ENCODE peak calls at places on chromosomes 6 and 20, in nine cellular contexts. One of them, this sample, is unnamed.

GRCh38 chr6:89387516-89388222 is 24.4 kb downstream of the RRAGD start:
- DNase-seq in neural progenitor cell: no peak
- DNase-seq in progenitor cell of endocrine pancreas: no peak
- DNase-seq in epithelial cell of esophagus: no peak
- DNase-seq in IMR-90: no peak
- DNase-seq in uterus: no peak
- DNase-seq in AG10803: no peak
- DNase-seq in endothelial cell: no peak
- DNase-seq in ovary: no peak
- DNase-seq in this sample: no peak

GRCh38 chr6:42030585-42031506 is 19.5 kb upstream of the TAF8 start:
- DNase-seq in progenitor cell of endocrine pancreas: no peak
- DNase-seq in endothelial cell: no peak
- DNase-seq in AG10803: no peak
- DNase-seq in IMR-90: no peak
- DNase-seq in ovary: peak; percentile 72
- DNase-seq in epithelial cell of esophagus: no peak
- DNase-seq in neural progenitor cell: peak; percentile 34
- DNase-seq in uterus: no peak
- DNase-seq in this sample: peak; percentile 70

GRCh38 chr20:41177636-41178035 is 40.3 kb downstream of the PLCG1 start:
- DNase-seq in neural progenitor cell: no peak
- DNase-seq in progenitor cell of endocrine pancreas: no peak
- DNase-seq in endothelial cell: no peak
- DNase-seq in ovary: peak; percentile 46
- DNase-seq in epithelial cell of esophagus: peak; percentile 86
- DNase-seq in AG10803: peak; percentile 98
- DNase-seq in IMR-90: peak; percentile 87
- DNase-seq in uterus: peak; percentile 59
- DNase-seq in this sample: peak; percentile 78

GRCh38 chr20:32823737-32824588 is 4.2 kb downstream of the MAPRE1 start:
- DNase-seq in uterus: no peak
- DNase-seq in IMR-90: peak; percentile 22
- DNase-seq in epithelial cell of esophagus: no peak
- DNase-seq in progenitor cell of endocrine pancreas: no peak
- DNase-seq in AG10803: peak; percentile 67
- DNase-seq in endothelial cell: no peak
- DNase-seq in ovary: no peak
- DNase-seq in neural progenitor cell: no peak
- DNase-seq in this sample: peak; percentile 63

GRCh38 chr20:63895886-63896135 is 885 bp downstream of the DNAJC5 start:
- DNase-seq in endothelial cell: no peak
- DNase-seq in AG10803: peak; percentile 8
- DNase-seq in uterus: no peak
- DNase-seq in epithelial cell of esophagus: peak; percentile 78
- DNase-seq in ovary: no peak
- DNase-seq in neural progenitor cell: peak; percentile 33
- DNase-seq in IMR-90: peak; percentile 20
- DNase-seq in progenitor cell of endocrine pancreas: no peak
- DNase-seq in this sample: peak; percentile 47

GRCh38 chr6:152380993-152381898 is 255.9 kb downstream of the SYNE1 start:
- DNase-seq in epithelial cell of esophagus: peak; percentile 56
- DNase-seq in AG10803: peak; percentile 99
- DNase-seq in IMR-90: peak; percentile 97
- DNase-seq in endothelial cell: peak; percentile 11
- DNase-seq in neural progenitor cell: peak; percentile 54
- DNase-seq in progenitor cell of endocrine pancreas: peak; percentile 30
- DNase-seq in uterus: peak; percentile 87
- DNase-seq in ovary: peak; percentile 82
- DNase-seq in this sample: peak; percentile 98

GRCh38 chr20:11207749-11208502 is 534.1 kb upstream of the JAG1 start:
- DNase-seq in epithelial cell of esophagus: peak; percentile 92
- DNase-seq in uterus: no peak
- DNase-seq in progenitor cell of endocrine pancreas: no peak
- DNase-seq in ovary: no peak
- DNase-seq in AG10803: peak; percentile 72
- DNase-seq in endothelial cell: no peak
- DNase-seq in neural progenitor cell: no peak
- DNase-seq in IMR-90: peak; percentile 44
- DNase-seq in this sample: peak; percentile 32

GRCh38 chr20:53692465-53693067 is 98.9 kb upstream of the ZNF217 start:
- DNase-seq in uterus: no peak
- DNase-seq in ovary: no peak
- DNase-seq in progenitor cell of endocrine pancreas: no peak
- DNase-seq in endothelial cell: no peak
- DNase-seq in epithelial cell of esophagus: peak; percentile 63
- DNase-seq in neural progenitor cell: no peak
- DNase-seq in AG10803: peak; percentile 96
- DNase-seq in IMR-90: peak; percentile 86
- DNase-seq in this sample: no peak

GRCh38 chr6:85006362-85006761 is 242.0 kb upstream of the TBX18 start:
- DNase-seq in ovary: no peak
- DNase-seq in epithelial cell of esophagus: no peak
- DNase-seq in progenitor cell of endocrine pancreas: no peak
- DNase-seq in endothelial cell: no peak
- DNase-seq in IMR-90: no peak
- DNase-seq in uterus: no peak
- DNase-seq in AG10803: no peak
- DNase-seq in neural progenitor cell: peak; percentile 57
- DNase-seq in this sample: peak; percentile 54

GRCh38 chr6:141667580-141668309 is 465.0 kb upstream of the GJE1 start:
- DNase-seq in progenitor cell of endocrine pancreas: no peak
- DNase-seq in uterus: no peak
- DNase-seq in neural progenitor cell: peak; percentile 2
- DNase-seq in AG10803: peak; percentile 18
- DNase-seq in endothelial cell: no peak
- DNase-seq in ovary: no peak
- DNase-seq in epithelial cell of esophagus: peak; percentile 86
- DNase-seq in IMR-90: peak; percentile 61
- DNase-seq in this sample: peak; percentile 13

GRCh38 chr20:46990017-46990810 is 95.6 kb downstream of the EYA2 start:
- DNase-seq in neural progenitor cell: peak; percentile 78
- DNase-seq in endothelial cell: no peak
- DNase-seq in progenitor cell of endocrine pancreas: no peak
- DNase-seq in ovary: no peak
- DNase-seq in epithelial cell of esophagus: peak; percentile 50
- DNase-seq in IMR-90: no peak
- DNase-seq in AG10803: peak; percentile 3
- DNase-seq in uterus: no peak
- DNase-seq in this sample: no peak

GRCh38 chr6:119079288-119079809 is 885 bp upstream of the FAM184A start:
- DNase-seq in epithelial cell of esophagus: peak; percentile 60
- DNase-seq in AG10803: peak; percentile 19
- DNase-seq in endothelial cell: no peak
- DNase-seq in neural progenitor cell: no peak
- DNase-seq in ovary: no peak
- DNase-seq in progenitor cell of endocrine pancreas: no peak
- DNase-seq in uterus: peak; percentile 19
- DNase-seq in IMR-90: peak; percentile 54
- DNase-seq in this sample: peak; percentile 74

GRCh38 chr20:54618412-54618811 is 143.0 kb downstream of the DOK5 start:
- DNase-seq in epithelial cell of esophagus: no peak
- DNase-seq in neural progenitor cell: no peak
- DNase-seq in endothelial cell: no peak
- DNase-seq in ovary: no peak
- DNase-seq in AG10803: no peak
- DNase-seq in IMR-90: no peak
- DNase-seq in uterus: no peak
- DNase-seq in progenitor cell of endocrine pancreas: no peak
- DNase-seq in this sample: no peak

GRCh38 chr6:28408076-28408802 is 8.7 kb upstream of the ZSCAN12 start:
- DNase-seq in IMR-90: peak; percentile 17
- DNase-seq in AG10803: no peak
- DNase-seq in neural progenitor cell: no peak
- DNase-seq in endothelial cell: no peak
- DNase-seq in uterus: no peak
- DNase-seq in progenitor cell of endocrine pancreas: no peak
- DNase-seq in ovary: no peak
- DNase-seq in epithelial cell of esophagus: peak; percentile 70
- DNase-seq in this sample: peak; percentile 23

GRCh38 chr20:58722877-58723627 is 30.5 kb downstream of the NPEPL1 start:
- DNase-seq in ovary: no peak
- DNase-seq in uterus: no peak
- DNase-seq in progenitor cell of endocrine pancreas: no peak
- DNase-seq in IMR-90: no peak
- DNase-seq in AG10803: no peak
- DNase-seq in epithelial cell of esophagus: no peak
- DNase-seq in endothelial cell: no peak
- DNase-seq in neural progenitor cell: no peak
- DNase-seq in this sample: no peak

GRCh38 chr6:77566235-77566634 is 86.6 kb upstream of the MEI4 start:
- DNase-seq in IMR-90: no peak
- DNase-seq in neural progenitor cell: no peak
- DNase-seq in AG10803: no peak
- DNase-seq in progenitor cell of endocrine pancreas: no peak
- DNase-seq in endothelial cell: no peak
- DNase-seq in epithelial cell of esophagus: no peak
- DNase-seq in ovary: no peak
- DNase-seq in uterus: no peak
- DNase-seq in this sample: no peak

DNA sequence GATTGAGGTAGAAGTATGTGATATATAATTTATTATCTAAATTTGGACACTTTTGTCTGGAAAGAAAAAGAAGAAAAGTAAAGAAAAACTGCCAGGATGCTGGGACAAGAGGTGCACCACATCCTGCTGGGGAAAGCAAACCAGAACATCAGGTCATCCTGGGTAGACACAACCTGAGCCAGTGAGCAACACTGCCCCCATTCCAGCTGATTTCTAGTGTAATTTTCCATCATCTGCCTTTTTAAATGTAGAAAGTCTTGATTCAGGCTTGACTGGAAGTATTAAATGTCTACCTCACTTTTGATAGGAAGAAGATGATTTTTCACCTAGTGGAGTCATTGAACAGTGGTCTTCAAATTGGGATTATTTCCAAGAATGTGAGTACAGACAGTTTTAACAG is 1164.5 kb upstream of the CITED2 start:
- DNase-seq in AG10803: peak; percentile 65
- DNase-seq in uterus: no peak
- DNase-seq in endothelial cell: no peak
- DNase-seq in IMR-90: peak; percentile 19
- DNase-seq in progenitor cell of endocrine pancreas: no peak
- DNase-seq in epithelial cell of esophagus: peak; percentile 33
- DNase-seq in neural progenitor cell: no peak
- DNase-seq in ovary: no peak
- DNase-seq in this sample: peak; percentile 66
- TF ChIP-seq CTCF in AG10803: peak; percentile 26
- TF ChIP-seq CTCF in uterus: no peak
- TF ChIP-seq CTCF in endothelial cell: no peak
- TF ChIP-seq CTCF in IMR-90: peak; percentile 5
- TF ChIP-seq CTCF in progenitor cell of endocrine pancreas: no peak
- TF ChIP-seq CTCF in epithelial cell of esophagus: no peak
- TF ChIP-seq CTCF in neural progenitor cell: no peak
- TF ChIP-seq CTCF in ovary: no peak
- TF ChIP-seq CTCF in this sample: peak; percentile 13

GRCh38 chr6:43772571-43773049 is 2.6 kb downstream of the VEGFA start:
- DNase-seq in epithelial cell of esophagus: no peak
- DNase-seq in progenitor cell of endocrine pancreas: peak; percentile 32
- DNase-seq in ovary: no peak
- DNase-seq in endothelial cell: no peak
- DNase-seq in uterus: no peak
- DNase-seq in neural progenitor cell: peak; percentile 80
- DNase-seq in AG10803: no peak
- DNase-seq in IMR-90: no peak
- DNase-seq in this sample: peak; percentile 22
- TF ChIP-seq CTCF in epithelial cell of esophagus: no peak
- TF ChIP-seq CTCF in progenitor cell of endocrine pancreas: peak; percentile 28
- TF ChIP-seq CTCF in ovary: no peak
- TF ChIP-seq CTCF in endothelial cell: no peak
- TF ChIP-seq CTCF in uterus: no peak
- TF ChIP-seq CTCF in neural progenitor cell: peak; percentile 30
- TF ChIP-seq CTCF in AG10803: peak; percentile 22
- TF ChIP-seq CTCF in IMR-90: no peak
- TF ChIP-seq CTCF in this sample: peak; percentile 30

GRCh38 chr6:26122793-26123674 is 35.8 kb downstream of the HFE start:
- DNase-seq in IMR-90: peak; percentile 99
- DNase-seq in endothelial cell: peak; percentile 70
- DNase-seq in progenitor cell of endocrine pancreas: peak; percentile 65
- DNase-seq in AG10803: peak; percentile 99
- DNase-seq in uterus: peak; percentile 98
- DNase-seq in epithelial cell of esophagus: peak; percentile 98
- DNase-seq in neural progenitor cell: peak; percentile 93
- DNase-seq in ovary: peak; percentile 87
- DNase-seq in this sample: peak; percentile 99
- TF ChIP-seq CTCF in IMR-90: no peak
- TF ChIP-seq CTCF in endothelial cell: no peak
- TF ChIP-seq CTCF in progenitor cell of endocrine pancreas: no peak
- TF ChIP-seq CTCF in AG10803: peak; percentile 3
- TF ChIP-seq CTCF in uterus: no peak
- TF ChIP-seq CTCF in epithelial cell of esophagus: no peak
- TF ChIP-seq CTCF in neural progenitor cell: no peak
- TF ChIP-seq CTCF in ovary: no peak
- TF ChIP-seq CTCF in this sample: no peak

GRCh38 chr6:13152804-13153203 is 175.5 kb downstream of the TBC1D7 start:
- DNase-seq in uterus: no peak
- DNase-seq in ovary: no peak
- DNase-seq in epithelial cell of esophagus: no peak
- DNase-seq in AG10803: no peak
- DNase-seq in IMR-90: no peak
- DNase-seq in endothelial cell: no peak
- DNase-seq in progenitor cell of endocrine pancreas: no peak
- DNase-seq in neural progenitor cell: peak; percentile 92
- DNase-seq in this sample: no peak

GRCh38 chr6:13146429-13146828 is 181.9 kb downstream of the TBC1D7 start:
- DNase-seq in uterus: no peak
- DNase-seq in epithelial cell of esophagus: no peak
- DNase-seq in endothelial cell: no peak
- DNase-seq in progenitor cell of endocrine pancreas: no peak
- DNase-seq in ovary: no peak
- DNase-seq in neural progenitor cell: no peak
- DNase-seq in AG10803: no peak
- DNase-seq in IMR-90: no peak
- DNase-seq in this sample: no peak

GRCh38 chr6:13142611-13143010 is 185.7 kb downstream of the TBC1D7 start:
- DNase-seq in epithelial cell of esophagus: no peak
- DNase-seq in neural progenitor cell: no peak
- DNase-seq in progenitor cell of endocrine pancreas: no peak
- DNase-seq in IMR-90: no peak
- DNase-seq in uterus: no peak
- DNase-seq in AG10803: no peak
- DNase-seq in endothelial cell: no peak
- DNase-seq in ovary: no peak
- DNase-seq in this sample: no peak

DNA sequence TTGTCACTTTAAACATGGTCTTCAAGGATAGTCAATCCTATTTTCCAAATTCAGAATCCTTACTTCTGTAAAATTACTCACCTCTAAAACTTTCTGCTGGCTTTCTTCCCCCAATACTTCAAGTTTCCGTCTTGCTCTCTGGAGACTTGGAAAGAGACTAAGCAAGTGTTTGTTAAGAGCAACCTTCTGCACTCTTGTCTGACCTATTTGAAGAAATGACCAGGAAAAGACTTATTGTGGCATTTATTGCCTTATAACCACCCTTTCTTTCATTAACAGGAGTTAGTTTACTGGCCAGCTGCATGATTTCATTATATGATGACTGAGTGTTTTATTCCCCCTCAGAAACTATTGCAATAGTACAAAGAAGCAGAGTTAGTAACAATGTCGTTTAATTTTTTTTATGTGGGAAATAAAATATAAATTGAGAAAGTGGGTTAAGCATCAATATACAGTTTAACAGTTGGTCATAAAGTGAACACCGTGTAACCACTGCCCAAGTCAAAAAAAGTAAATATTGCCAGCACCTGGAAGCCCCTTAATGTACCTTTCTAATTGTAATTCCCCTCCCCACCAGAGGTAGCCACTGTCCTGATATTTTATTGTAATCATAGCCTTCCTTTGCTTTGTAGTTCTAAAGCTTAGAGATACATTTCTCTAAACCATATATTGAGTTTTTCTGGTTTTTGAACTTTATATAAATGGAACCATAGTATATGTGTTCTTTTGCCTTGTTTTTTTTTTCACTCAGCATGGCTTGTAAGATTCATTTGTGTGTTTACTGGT is 180.7 kb downstream of the TBC1D7 start:
- DNase-seq in progenitor cell of endocrine pancreas: no peak
- DNase-seq in IMR-90: no peak
- DNase-seq in epithelial cell of esophagus: no peak
- DNase-seq in ovary: no peak
- DNase-seq in uterus: no peak
- DNase-seq in neural progenitor cell: no peak
- DNase-seq in endothelial cell: no peak
- DNase-seq in AG10803: peak; percentile 6
- DNase-seq in this sample: no peak
- TF ChIP-seq CTCF in progenitor cell of endocrine pancreas: no peak
- TF ChIP-seq CTCF in IMR-90: no peak
- TF ChIP-seq CTCF in epithelial cell of esophagus: no peak
- TF ChIP-seq CTCF in ovary: no peak
- TF ChIP-seq CTCF in uterus: no peak
- TF ChIP-seq CTCF in neural progenitor cell: peak; percentile 8
- TF ChIP-seq CTCF in endothelial cell: no peak
- TF ChIP-seq CTCF in AG10803: no peak
- TF ChIP-seq CTCF in this sample: no peak

This sample was measured in choroid plexus epithelial cell.